ENCODE peak calls at places on chromosomes 12 and 14, in seven cellular contexts. J, I, E, S, F, R and A are unnamed samples.

GRCh38 chr14:51428981-51429380 is 188.9 kb downstream of the TMX1 start:
- DNase-seq in J (no peak), I (no peak), E (no peak), S (no peak), F (no peak), R (no peak), A (no peak)

GRCh38 chr12:132276720-132277373 is 52.5 kb downstream of the GALNT9 start:
- DNase-seq in J (no peak), I (no peak), E (no peak), S (no peak), F (no peak), R (no peak), A (no peak)

GRCh38 chr14:68379510-68380303 is 413.2 kb downstream of the ZFP36L1 start:
- DNase-seq in J (no peak), I (no peak), E (no peak), S (no peak), F (no peak), R (no peak), A (no peak)

GRCh38 chr14:70976591-70976990 is 69.3 kb downstream of the PCNX1 start:
- DNase-seq in J (no peak), I (no peak), E (no peak), S (no peak), F (no peak), R (no peak), A (no peak)

GRCh38 chr14:103056322-103057027 is 874 bp downstream of the CDC42BPB start:
- DNase-seq in J (peak), I (peak), E (peak), S (no peak), F (peak), R (no peak), A (no peak)

GRCh38 chr12:31206038-31206670 is 119.8 kb downstream of the SINHCAF start:
- DNase-seq in J (peak), I (no peak), E (no peak), S (no peak), F (no peak), R (peak), A (no peak)

GRCh38 chr12:80707126-80707829 is at the start of gene MYF6:
- DNase-seq in J (no peak), I (no peak), E (no peak), S (no peak), F (no peak), R (no peak), A (no peak)

GRCh38 chr12:25585021-25585523 is 32.0 kb upstream of the LMNTD1 start:
- DNase-seq in J (peak), I (no peak), E (peak), S (peak), F (no peak), R (no peak), A (peak)

GRCh38 chr14:106051790-106052189 is 525.4 kb downstream of the TMEM121 start:
- DNase-seq in J (no peak), I (no peak), E (no peak), S (no peak), F (no peak), R (no peak), A (no peak)

GRCh38 chr12:128783129-128783574 is 40.6 kb downstream of the SLC15A4 start:
- DNase-seq in J (peak), I (peak), E (no peak), S (no peak), F (no peak), R (no peak), A (no peak)

GRCh38 chr12:57390174-57390573 is 40.7 kb downstream of the R3HDM2 start:
- DNase-seq in J (no peak), I (no peak), E (no peak), S (no peak), F (no peak), R (no peak), A (no peak)

GRCh38 chr14:70884595-70885342 is 22.5 kb upstream of the PCNX1 start:
- DNase-seq in J (no peak), I (no peak), E (no peak), S (no peak), F (peak), R (no peak), A (no peak)

GRCh38 chr12:76586764-76587395 is 27.3 kb upstream of the OSBPL8 start:
- DNase-seq in J (peak), I (no peak), E (no peak), S (peak), F (no peak), R (no peak), A (no peak)

GRCh38 chr14:100065942-100066574 is 836 bp downstream of the EVL start:
- DNase-seq in J (no peak), I (no peak), E (no peak), S (no peak), F (no peak), R (no peak), A (no peak)
- H3K4me3 ChIP-seq in J (no peak), I (peak), E (no peak), S (no peak), F (peak), R (no peak), A (peak)

DNA sequence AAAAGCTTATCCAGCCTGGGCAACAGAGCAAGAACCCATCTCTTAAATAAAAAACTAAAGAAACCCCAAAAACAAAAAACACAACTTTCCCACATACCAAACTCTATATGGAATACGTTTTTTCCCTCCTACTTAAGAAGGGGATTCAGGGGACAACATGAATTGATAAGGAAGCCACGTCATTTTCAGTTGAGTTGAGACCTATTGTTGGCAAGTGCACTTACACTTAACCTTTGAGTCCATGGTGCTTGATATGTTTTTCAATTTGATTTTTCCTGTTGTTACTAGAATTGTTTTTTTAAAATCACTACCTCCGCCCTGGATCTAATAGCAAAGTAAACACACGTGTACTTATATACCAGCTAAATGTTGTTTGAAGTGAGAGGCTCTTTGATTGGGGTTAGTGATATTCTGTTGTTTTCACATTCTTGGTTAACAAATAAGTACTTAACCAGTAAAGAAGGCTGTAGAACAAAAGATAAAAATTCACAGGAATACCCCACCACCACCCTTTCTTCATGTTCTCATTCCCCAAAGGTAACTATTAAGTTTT is 2.0 kb downstream of the FAM177A1 start:
- DNase-seq in J (no peak), I (no peak), E (no peak), S (no peak), F (no peak), R (no peak), A (no peak)
- H3K4me3 ChIP-seq in J (no peak), I (no peak), E (no peak), S (no peak), F (peak), R (no peak), A (peak)

GRCh38 chr12:70242695-70243509 is at the start of gene CNOT2:
- DNase-seq in J (peak), I (peak), E (peak), S (peak), F (peak), R (peak), A (peak)

GRCh38 chr12:70246580-70246979 is 3.3 kb downstream of the CNOT2 start:
- DNase-seq in J (peak), I (no peak), E (no peak), S (no peak), F (no peak), R (no peak), A (no peak)

GRCh38 chr12:70243510-70244331 is 488 bp downstream of the CNOT2 start:
- DNase-seq in J (peak), I (peak), E (peak), S (peak), F (peak), R (no peak), A (no peak)

GRCh38 chr12:70247653-70248199 is 4.5 kb downstream of the CNOT2 start:
- DNase-seq in J (no peak), I (no peak), E (no peak), S (no peak), F (no peak), R (no peak), A (no peak)

DNA sequence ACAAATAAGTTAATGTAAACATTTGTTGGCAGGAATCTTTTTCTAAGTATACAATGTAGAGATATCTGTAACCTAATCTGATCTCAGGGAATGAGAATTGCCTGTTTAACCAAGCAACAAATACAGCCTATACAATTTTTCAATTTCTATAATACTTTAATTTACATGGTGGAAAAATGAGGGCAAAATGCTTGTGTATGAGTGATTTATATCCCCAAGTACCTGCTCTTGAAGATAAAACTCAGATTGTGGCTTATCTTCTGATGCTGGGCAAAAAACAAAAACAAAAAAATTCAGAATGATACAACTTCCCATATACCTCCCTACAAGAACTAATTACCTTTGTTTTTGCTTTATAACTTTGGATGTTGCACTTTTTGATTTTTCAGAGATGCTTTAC is 2.2 kb downstream of the CNOT2 start:
- DNase-seq in J (no peak), I (no peak), E (no peak), S (no peak), F (no peak), R (no peak), A (no peak)
- H3K4me3 ChIP-seq in J (no peak), I (peak), E (no peak), S (no peak), F (no peak), R (no peak), A (no peak)

DNA sequence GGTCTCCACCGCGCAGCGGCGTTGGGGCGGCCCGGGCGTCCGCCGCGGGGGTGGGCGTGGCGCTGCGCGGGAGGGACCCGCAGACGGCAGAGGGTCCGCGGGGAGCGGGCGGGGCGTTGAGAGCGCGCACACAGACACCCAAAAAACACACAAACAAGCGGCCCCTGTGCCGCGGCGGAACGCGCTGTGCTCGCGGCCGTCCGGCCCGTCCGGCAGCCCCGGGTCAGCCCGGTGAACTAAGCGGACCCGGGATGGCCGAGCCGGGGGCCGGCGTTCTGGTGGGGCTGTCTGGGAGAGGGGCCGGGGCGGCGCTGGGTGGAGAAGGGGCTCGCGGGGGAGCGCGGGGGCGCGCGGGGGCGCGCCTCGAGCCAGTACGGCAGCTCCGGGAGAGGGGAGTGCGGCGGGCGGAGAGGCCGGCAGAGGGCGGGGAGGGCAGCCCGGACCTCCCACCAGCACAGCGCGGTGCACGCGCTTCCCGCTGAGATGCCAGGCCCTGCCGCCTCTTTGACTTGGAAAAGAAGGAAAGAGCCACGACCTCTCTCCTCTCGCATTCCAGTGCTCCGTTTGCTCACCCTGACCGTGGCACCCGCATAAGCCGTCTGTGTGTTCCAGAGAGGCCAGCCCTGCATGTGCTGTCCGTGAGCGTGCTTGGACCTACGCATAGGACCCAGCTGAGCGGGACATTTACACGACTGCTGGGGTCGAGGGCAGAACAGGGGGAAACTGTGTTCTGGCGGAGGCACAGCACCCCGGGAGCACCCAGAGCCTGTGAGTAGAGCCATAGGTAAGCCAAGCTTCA is 10.3 kb downstream of the SLC6A12 start:
- DNase-seq in J (no peak), I (no peak), E (no peak), S (no peak), F (no peak), R (no peak), A (no peak)
- H3K4me3 ChIP-seq in J (peak), I (peak), E (peak), S (no peak), F (peak), R (peak), A (peak)

DNA sequence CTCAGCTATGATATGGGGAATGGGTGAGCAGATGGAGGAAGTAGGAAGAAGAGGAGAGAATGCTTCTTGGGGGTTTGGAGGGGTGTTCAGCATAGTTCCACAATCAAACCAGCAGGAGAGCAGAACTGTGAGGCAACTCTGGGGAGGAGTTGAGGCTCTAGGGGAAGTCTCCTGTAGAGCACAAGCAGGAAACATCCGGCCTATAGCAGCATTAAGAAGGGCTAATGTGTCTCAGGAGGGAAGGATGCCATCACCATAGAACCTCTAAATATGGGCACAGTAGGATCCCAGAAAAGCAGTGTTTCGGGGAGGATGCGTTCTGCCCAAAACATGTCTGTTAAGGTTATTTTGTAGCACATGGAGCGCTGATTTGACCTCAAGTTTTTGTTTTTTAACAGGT is 8.4 kb upstream of the SALL2 start:
- DNase-seq in J (no peak), I (no peak), E (no peak), S (no peak), F (no peak), R (no peak), A (no peak)
- H3K4me3 ChIP-seq in J (no peak), I (no peak), E (no peak), S (no peak), F (no peak), R (no peak), A (no peak)

GRCh38 chr12:107138990-107139389 is 45.6 kb upstream of the CRY1 start:
- DNase-seq in J (no peak), I (no peak), E (no peak), S (no peak), F (no peak), R (no peak), A (no peak)

GRCh38 chr12:107133462-107133861 is 40.1 kb upstream of the CRY1 start:
- DNase-seq in J (no peak), I (no peak), E (no peak), S (no peak), F (no peak), R (no peak), A (no peak)

GRCh38 chr12:107134558-107134957 is 41.2 kb upstream of the CRY1 start:
- DNase-seq in J (no peak), I (no peak), E (no peak), S (no peak), F (no peak), R (no peak), A (no peak)

GRCh38 chr12:107131832-107132616 is 38.7 kb upstream of the CRY1 start:
- DNase-seq in J (peak), I (no peak), E (no peak), S (peak), F (no peak), R (peak), A (no peak)

DNA sequence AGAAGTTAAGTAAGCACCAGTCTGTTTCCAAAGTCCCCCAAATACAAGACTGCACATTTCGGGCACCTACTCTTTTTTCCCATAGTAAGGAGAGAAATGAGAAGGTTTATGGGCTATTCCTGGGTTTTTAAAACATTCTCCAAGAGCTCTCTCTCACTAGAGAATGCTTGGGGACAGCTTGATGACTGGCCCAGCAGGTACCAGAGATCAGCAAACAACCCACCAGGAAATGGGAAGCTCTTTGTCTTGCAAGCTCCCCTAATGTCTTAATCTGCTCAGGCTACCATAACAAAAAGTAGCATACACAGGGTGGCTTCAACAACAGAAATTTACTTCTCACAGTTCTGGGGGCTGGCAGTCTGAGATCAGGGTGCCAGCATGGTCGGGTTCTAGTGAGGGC is 41.8 kb upstream of the CRY1 start:
- DNase-seq in J (no peak), I (no peak), E (no peak), S (no peak), F (no peak), R (no peak), A (no peak)
- H3K4me3 ChIP-seq in J (no peak), I (no peak), E (no peak), S (no peak), F (no peak), R (no peak), A (no peak)

GRCh38 chr12:108060054-108060453 is 69.0 kb upstream of the WSCD2 start:
- DNase-seq in J (no peak), I (peak), E (no peak), S (no peak), F (no peak), R (no peak), A (no peak)
- H3K4me3 ChIP-seq in J (no peak), I (no peak), E (no peak), S (no peak), F (no peak), R (no peak), A (no peak)

GRCh38 chr14:21526672-21527319 is 650 bp upstream of the SALL2 start:
- DNase-seq in J (no peak), I (no peak), E (no peak), S (no peak), F (no peak), R (no peak), A (no peak)
- H3K4me3 ChIP-seq in J (peak), I (peak), E (peak), S (peak), F (peak), R (peak), A (peak)